ENCODE peak calls at places on chromosomes 5 and 9, in seven cellular contexts. B is IMR-90, H is mesenchymal stem cell, C is H1, J is mesendoderm, O is H9, G is trophoblast cell. X is an unnamed sample.

GRCh38 chr9:38344566-38345324 is 47.8 kb upstream of the ALDH1B1 start:
- DNase-seq in B (no peak), H (no peak), C (no peak), J (no peak), O (no peak), G (no peak), X (no peak)

GRCh38 chr5:14039576-14039975 is 95.1 kb upstream of the DNAH5 start:
- DNase-seq in B (peak; percentile 84), H (no peak), C (no peak), J (peak; percentile 46), O (no peak), G (no peak), X (no peak)

GRCh38 chr9:108766786-108767185 is 89.0 kb downstream of the ACTL7B start:
- DNase-seq in B (no peak), H (no peak), C (no peak), J (peak; percentile 36), O (peak; percentile 62), G (no peak), X (no peak)

GRCh38 chr5:147906326-147907095 is at the start of gene C5orf46:
- DNase-seq in B (peak; percentile 57), H (peak; percentile 47), C (no peak), J (no peak), O (no peak), G (peak; percentile 47), X (no peak)

GRCh38 chr5:1030801-1031271 is 22.2 kb downstream of the NKD2 start:
- DNase-seq in B (no peak), H (no peak), C (no peak), J (no peak), O (no peak), G (no peak), X (no peak)

GRCh38 chr5:124130807-124131206 is 615.6 kb downstream of the ZNF608 start:
- DNase-seq in B (no peak), H (no peak), C (no peak), J (no peak), O (no peak), G (no peak), X (no peak)

GRCh38 chr9:94869415-94869838 is 142.9 kb downstream of the AOPEP start:
- DNase-seq in B (peak; percentile 36), H (peak; percentile 66), C (no peak), J (no peak), O (no peak), G (peak; percentile 16), X (no peak)

GRCh38 chr5:177301503-177302165 is 1.9 kb downstream of the RAB24 start:
- DNase-seq in B (no peak), H (no peak), C (no peak), J (peak; percentile 55), O (no peak), G (peak; percentile 97), X (no peak)

GRCh38 chr9:22088372-22089063 is 79.4 kb upstream of the CDKN2B start:
- DNase-seq in B (no peak), H (no peak), C (no peak), J (no peak), O (no peak), G (no peak), X (no peak)

GRCh38 chr9:135718616-135719015 is 16.6 kb downstream of the KCNT1 start:
- DNase-seq in B (peak; percentile 7), H (no peak), C (no peak), J (no peak), O (no peak), G (no peak), X (no peak)

GRCh38 chr9:88312517-88313103 is 75.6 kb upstream of the SPIN1 start:
- DNase-seq in B (no peak), H (no peak), C (no peak), J (no peak), O (no peak), G (no peak), X (no peak)

GRCh38 chr5:3958389-3958788 is 362.8 kb downstream of the IRX1 start:
- DNase-seq in B (no peak), H (no peak), C (no peak), J (peak; percentile 16), O (no peak), G (no peak), X (no peak)

GRCh38 chr9:89760123-89760522 is 155.3 kb downstream of the GADD45G start:
- DNase-seq in B (no peak), H (no peak), C (no peak), J (no peak), O (no peak), G (no peak), X (no peak)

GRCh38 chr5:43314724-43315123 is 1.5 kb upstream of the HMGCS1 start:
- DNase-seq in B (no peak), H (peak; percentile 29), C (no peak), J (peak; percentile 68), O (no peak), G (no peak), X (no peak)

GRCh38 chr5:75279324-75279723 is 42.6 kb upstream of the ANKRD31 start:
- DNase-seq in B (no peak), H (no peak), C (no peak), J (no peak), O (no peak), G (no peak), X (no peak)

GRCh38 chr5:144275329-144275728 is 104.7 kb downstream of the KCTD16 start:
- DNase-seq in B (no peak), H (no peak), C (no peak), J (peak; percentile 16), O (no peak), G (no peak), X (peak; percentile 18)

GRCh38 chr5:83562207-83562606 is 90.7 kb downstream of the VCAN start:
- DNase-seq in B (no peak), H (no peak), C (no peak), J (no peak), O (no peak), G (no peak), X (no peak)

GRCh38 chr5:142065273-142065672 is 43.3 kb upstream of the NDFIP1 start:
- DNase-seq in B (peak; percentile 38), H (peak; percentile 41), C (no peak), J (peak; percentile 51), O (no peak), G (no peak), X (peak; percentile 32)

GRCh38 chr5:34717426-34718327 is 61.5 kb downstream of the RAI14 start:
- DNase-seq in B (peak; percentile 99), H (peak; percentile 99), C (peak; percentile 44), J (peak; percentile 98), O (peak; percentile 82), G (peak; percentile 59), X (peak; percentile 23)

GRCh38 chr5:171630047-171630669 is 155.5 kb upstream of the SMIM23 start:
- DNase-seq in B (peak; percentile 52), H (peak; percentile 55), C (no peak), J (peak; percentile 79), O (peak; percentile 81), G (peak; percentile 11), X (peak; percentile 63)

GRCh38 chr5:171628344-171628743 is 157.3 kb upstream of the SMIM23 start:
- DNase-seq in B (no peak), H (no peak), C (no peak), J (no peak), O (peak; percentile 14), G (no peak), X (no peak)

GRCh38 chr5:171632618-171633017 is 153.0 kb upstream of the SMIM23 start:
- DNase-seq in B (no peak), H (no peak), C (no peak), J (no peak), O (no peak), G (no peak), X (no peak)

GRCh38 chr5:171629221-171630005 is 156.2 kb upstream of the SMIM23 start:
- DNase-seq in B (peak; percentile 7), H (no peak), C (no peak), J (peak; percentile 46), O (peak; percentile 29), G (no peak), X (no peak)

DNA sequence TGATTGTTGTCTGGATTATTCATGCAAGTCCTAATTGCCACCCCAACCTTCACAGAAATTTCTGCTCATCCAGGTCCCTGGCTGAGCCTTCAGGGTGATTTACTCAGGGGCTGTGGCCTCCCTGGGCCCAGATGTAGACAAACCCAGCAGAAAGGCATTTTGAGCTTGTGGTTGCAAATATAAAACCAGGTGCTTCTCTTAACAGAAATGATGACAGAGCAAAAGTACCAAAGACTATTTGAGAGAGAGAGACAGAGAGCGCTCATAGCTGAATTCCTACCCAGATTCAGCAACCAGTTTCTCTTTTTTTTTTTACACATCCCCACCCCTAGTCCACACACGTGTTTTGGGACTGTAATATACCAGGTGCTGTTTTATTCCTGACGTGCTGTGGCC is 154.9 kb upstream of the SMIM23 start:
- DNase-seq in B (no peak), H (no peak), C (no peak), J (no peak), O (no peak), G (no peak), X (no peak)
- H3K18ac ChIP-seq in B (no peak overlapping the region), H (no peak overlapping the region), C (no peak overlapping the region), J (no peak overlapping the region), O (no peak overlapping the region), G (no peak overlapping the region), X (no peak overlapping the region)

GRCh38 chr9:131734165-131734610 is 5.7 kb downstream of the RAPGEF1 start:
- DNase-seq in B (no peak), H (no peak), C (no peak), J (no peak), O (no peak), G (no peak), X (no peak)
- H3K4me1 ChIP-seq in B (peaks cover 40% of the 10 kb centered on the region), H (peaks cover 43% of the 10 kb centered on the region), C (peaks cover 5% of the 10 kb centered on the region), J (peaks cover 12% of the 10 kb centered on the region), O (peaks cover 2% of the 10 kb centered on the region), G (peaks cover 34% of the 10 kb centered on the region), X (peaks cover 19% of the 10 kb centered on the region)

DNA sequence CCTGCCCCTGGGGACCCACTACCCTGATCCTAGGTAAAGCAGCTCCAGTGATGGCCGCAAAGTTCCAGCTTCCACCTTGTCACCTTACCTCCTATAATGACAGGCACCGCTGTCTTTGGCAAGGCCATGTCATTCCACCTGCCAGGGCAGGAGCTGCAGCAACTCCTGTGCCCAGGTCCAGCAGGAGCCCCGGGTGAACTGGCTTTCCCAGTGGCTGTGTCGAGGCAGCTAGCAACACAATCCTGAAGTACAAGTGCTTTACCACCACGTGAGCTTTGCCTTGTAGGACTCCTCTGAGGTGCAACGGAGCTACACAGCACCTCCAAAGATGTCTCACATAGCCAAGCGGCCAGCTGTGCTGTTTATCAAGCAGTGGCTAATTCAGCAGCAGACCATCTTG is 20.7 kb upstream of the MGAT1 start:
- DNase-seq in B (no peak), H (no peak), C (no peak), J (no peak), O (no peak), G (no peak), X (no peak)
- H2BK120ac ChIP-seq in B (no peak overlapping the region), H (no peak overlapping the region), C (no peak overlapping the region), J (no peak overlapping the region), O (no peak overlapping the region), G (no peak overlapping the region), X (no peak overlapping the region)

GRCh38 chr5:149756354-149756753 is 26.2 kb downstream of the PPARGC1B start:
- DNase-seq in B (no peak), H (no peak), C (no peak), J (no peak), O (no peak), G (no peak), X (no peak)

GRCh38 chr5:149759563-149759962 is 29.5 kb downstream of the PPARGC1B start:
- DNase-seq in B (no peak), H (no peak), C (no peak), J (no peak), O (no peak), G (no peak), X (no peak)

GRCh38 chr5:149757186-149757950 is 27.3 kb downstream of the PPARGC1B start:
- DNase-seq in B (no peak), H (no peak), C (no peak), J (no peak), O (no peak), G (no peak), X (no peak)

GRCh38 chr5:149759986-149760699 is 30.0 kb downstream of the PPARGC1B start:
- DNase-seq in B (no peak), H (no peak), C (no peak), J (peak; percentile 31), O (no peak), G (no peak), X (no peak)

GRCh38 chr5:149757956-149758355 is 27.8 kb downstream of the PPARGC1B start:
- DNase-seq in B (no peak), H (no peak), C (no peak), J (no peak), O (no peak), G (no peak), X (no peak)
- H3K18ac ChIP-seq in B (no peak overlapping the region), H (no peak overlapping the region), C (no peak overlapping the region), J (no peak overlapping the region), O (no peak overlapping the region), G (no peak overlapping the region), X (no peak overlapping the region)